ENCODE peak calls at places on chromosomes 7 and 10, in eight cellular contexts. X is hepatocyte, C is PC-9, O is tibial nerve, G is tibial artery, Z is cardiac muscle cell, A is prostate gland, D is uterus. U is an unnamed sample. For H3K27me3, the result is how much of the 10 kb centered on the place peaks cover.

GRCh38 chr10:44065788-44066075 is 319.2 kb downstream of the CXCL12 start:
- DNase-seq in X (no peak), C (no peak), O (no peak), G (peak), Z (no peak), A (no peak), D (no peak), U (no peak)

GRCh38 chr10:131775833-131776232 is 125.0 kb upstream of the PPP2R2D start:
- DNase-seq in X (no peak), C (no peak), O (no peak), G (no peak), Z (no peak), A (no peak), D (no peak), U (peak)

GRCh38 chr7:122059516-122059915 is 84.5 kb downstream of the AASS start:
- DNase-seq in X (no peak), C (no peak), O (no peak), G (no peak), Z (no peak), A (no peak), D (no peak), U (no peak)

GRCh38 chr7:135697276-135698049 is 30.5 kb downstream of the SLC13A4 start:
- DNase-seq in X (no peak), C (no peak), O (no peak), G (no peak), Z (no peak), A (no peak), D (no peak), U (no peak)

GRCh38 chr7:105691692-105692564 is 110.6 kb upstream of the EFCAB10 start:
- DNase-seq in X (peak), C (peak), O (peak), G (peak), Z (no peak), A (peak), D (peak), U (no peak)

GRCh38 chr7:18495412-18496335 is at the start of gene HDAC9:
- DNase-seq in X (peak), C (peak), O (no peak), G (no peak), Z (peak), A (no peak), D (peak), U (peak)

GRCh38 chr7:1091019-1091643 is 3.2 kb downstream of the GPER1 start:
- DNase-seq in X (no peak), C (no peak), O (no peak), G (no peak), Z (no peak), A (no peak), D (no peak), U (no peak)

GRCh38 chr10:78046711-78047269 is 13.1 kb downstream of the RPS24 start:
- DNase-seq in X (no peak), C (no peak), O (no peak), G (peak), Z (no peak), A (no peak), D (no peak), U (no peak)

GRCh38 chr10:639001-639750 is 50.3 kb downstream of the DIP2C start:
- DNase-seq in X (no peak), C (no peak), O (no peak), G (no peak), Z (no peak), A (no peak), D (no peak), U (no peak)

GRCh38 chr10:83373659-83374058 is 765.6 kb upstream of the GHITM start:
- DNase-seq in X (peak), C (no peak), O (no peak), G (no peak), Z (peak), A (no peak), D (no peak), U (no peak)
- TF ChIP-seq CTCF in X (peak), C (peak), O (no peak), G (no peak), Z (peak), A (no peak), D (no peak), U (peak)

DNA sequence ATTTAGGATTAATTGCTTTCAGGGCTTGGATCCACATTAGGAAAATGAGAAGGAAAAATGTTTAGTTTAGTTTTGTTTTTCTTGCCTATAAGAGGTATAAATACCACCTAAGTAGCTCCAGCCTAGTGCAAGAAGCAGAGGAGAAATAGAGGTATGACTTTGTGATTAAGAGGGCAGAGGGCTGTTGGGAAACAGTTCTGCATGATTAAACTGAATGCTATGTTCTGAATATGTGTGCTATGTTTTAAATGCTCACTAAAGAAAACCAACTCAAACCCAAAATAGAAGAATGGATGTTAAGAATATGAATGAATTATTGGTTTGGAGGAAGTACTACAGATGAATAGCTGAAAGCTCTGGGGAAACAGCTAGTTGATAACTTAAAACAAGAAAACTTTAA is 7.6 kb downstream of the CALCR start:
- DNase-seq in X (no peak), C (no peak), O (no peak), G (no peak), Z (no peak), A (no peak), D (no peak), U (no peak)
- H3K27me3 ChIP-seq in X (under half), C (under half), O (under half), G (under half), Z (under half), A (under half), D (under half), U (under half)

GRCh38 chr7:84191842-84192241 is 2.7 kb downstream of the SEMA3A start:
- DNase-seq in X (no peak), C (no peak), O (no peak), G (no peak), Z (no peak), A (no peak), D (no peak), U (no peak)

GRCh38 chr7:84195295-84196006 is 862 bp upstream of the SEMA3A start:
- DNase-seq in X (no peak), C (no peak), O (no peak), G (no peak), Z (no peak), A (no peak), D (no peak), U (no peak)

GRCh38 chr7:84194484-84195260 is at the start of gene SEMA3A:
- DNase-seq in X (peak), C (peak), O (peak), G (peak), Z (peak), A (peak), D (peak), U (no peak)

GRCh38 chr7:84196007-84196551 is 1.5 kb upstream of the SEMA3A start:
- DNase-seq in X (peak), C (no peak), O (no peak), G (no peak), Z (peak), A (no peak), D (no peak), U (no peak)

GRCh38 chr7:84193787-84194186 is 802 bp downstream of the SEMA3A start:
- DNase-seq in X (no peak), C (no peak), O (no peak), G (no peak), Z (no peak), A (no peak), D (no peak), U (no peak)
- H3K4me3 ChIP-seq in X (peak), C (no peak), O (peak), G (no peak), Z (peak), A (no peak), D (peak), U (peak)

GRCh38 chr7:157841757-157842390 is 505.1 kb downstream of the DNAJB6 start:
- DNase-seq in X (no peak), C (no peak), O (no peak), G (no peak), Z (no peak), A (no peak), D (no peak), U (no peak)

GRCh38 chr7:157839226-157839625 is 502.4 kb downstream of the DNAJB6 start:
- DNase-seq in X (no peak), C (no peak), O (no peak), G (no peak), Z (no peak), A (no peak), D (no peak), U (no peak)

GRCh38 chr7:157839672-157840167 is 502.9 kb downstream of the DNAJB6 start:
- DNase-seq in X (no peak), C (no peak), O (no peak), G (no peak), Z (no peak), A (no peak), D (no peak), U (no peak)

GRCh38 chr7:157840174-157840912 is 503.5 kb downstream of the DNAJB6 start:
- DNase-seq in X (no peak), C (no peak), O (no peak), G (no peak), Z (no peak), A (no peak), D (no peak), U (no peak)

DNA sequence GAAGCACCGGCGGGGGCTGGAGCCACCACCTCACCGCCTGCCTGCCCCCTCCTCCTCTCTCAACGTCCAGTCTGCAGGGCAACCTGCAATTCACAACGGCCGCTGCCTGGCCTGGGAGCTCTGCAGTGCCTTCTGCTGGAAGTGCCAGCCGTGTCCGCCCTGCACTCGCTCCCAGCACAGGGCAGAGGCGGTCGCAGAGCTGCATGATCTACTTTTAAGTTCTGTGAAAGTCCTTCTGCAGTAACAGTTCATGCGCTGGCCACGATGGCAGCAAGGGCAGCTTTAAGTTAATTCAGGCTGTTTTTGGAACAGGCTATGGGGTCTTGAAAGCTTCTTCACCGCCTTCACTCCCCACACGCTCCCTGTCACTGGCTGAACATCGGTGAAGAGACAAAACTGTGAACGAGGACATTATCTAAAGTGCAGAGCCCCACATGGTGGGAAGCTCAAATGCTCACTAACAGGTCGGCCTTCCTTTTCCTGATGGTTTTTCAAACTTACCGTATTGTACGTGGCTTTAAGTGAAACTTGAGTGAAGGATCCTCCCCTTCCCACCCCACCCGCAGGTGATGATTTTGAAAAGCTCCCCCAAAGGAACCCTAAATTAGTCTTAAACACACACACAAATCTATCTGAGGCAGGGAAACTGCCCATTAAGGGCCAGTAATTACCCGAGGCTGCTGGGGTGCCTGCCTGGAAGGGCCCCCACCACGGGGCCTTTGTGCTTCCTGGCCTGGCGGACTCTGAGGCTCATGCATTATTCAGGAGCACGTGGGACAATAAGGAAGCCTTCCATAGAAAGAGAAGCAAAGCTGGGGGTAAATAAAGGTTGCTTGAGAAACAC is 504.3 kb downstream of the DNAJB6 start:
- DNase-seq in X (no peak), C (no peak), O (no peak), G (no peak), Z (peak), A (no peak), D (no peak), U (peak)
- TF ChIP-seq CTCF in X (no peak), C (no peak), O (no peak), G (no peak), Z (no peak), A (no peak), D (no peak), U (no peak)

DNA sequence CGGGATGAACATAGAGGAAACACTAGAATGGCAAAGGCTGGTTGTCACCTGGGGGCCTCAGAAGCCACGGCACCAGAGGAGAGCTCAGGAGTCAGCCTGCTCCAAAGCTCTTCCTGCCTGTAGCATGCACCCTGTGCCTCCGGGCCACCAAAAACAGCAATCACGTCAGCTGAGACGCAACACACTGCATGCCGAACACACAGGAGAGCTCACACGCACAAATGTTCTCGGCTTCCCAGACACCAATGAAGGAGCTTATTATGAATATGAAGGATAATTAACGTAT is 14.9 kb downstream of the IL2RA start:
- DNase-seq in X (no peak), C (no peak), O (no peak), G (no peak), Z (no peak), A (no peak), D (no peak), U (no peak)
- H3K27me3 ChIP-seq in X (under half), C (under half), O (under half), G (under half), Z (under half), A (under half), D (under half), U (under half)

GRCh38 chr7:74606101-74606908 is 51.2 kb upstream of the GTF2I start:
- DNase-seq in X (peak), C (peak), O (no peak), G (no peak), Z (peak), A (peak), D (no peak), U (peak)
- H3K4me3 ChIP-seq in X (no peak), C (no peak), O (peak), G (peak), Z (no peak), A (peak), D (peak), U (peak)

GRCh38 chr10:71998119-71998839 is 34.1 kb downstream of the CHST3 start:
- DNase-seq in X (no peak), C (no peak), O (no peak), G (no peak), Z (no peak), A (no peak), D (no peak), U (no peak)

GRCh38 chr10:71998840-71999194 is 34.6 kb downstream of the CHST3 start:
- DNase-seq in X (peak), C (peak), O (no peak), G (peak), Z (no peak), A (no peak), D (peak), U (no peak)

GRCh38 chr10:72001026-72001380 is 36.8 kb downstream of the CHST3 start:
- DNase-seq in X (no peak), C (no peak), O (no peak), G (no peak), Z (no peak), A (no peak), D (no peak), U (no peak)

GRCh38 chr10:71999360-72000072 is 35.3 kb downstream of the CHST3 start:
- DNase-seq in X (peak), C (no peak), O (peak), G (peak), Z (no peak), A (no peak), D (peak), U (peak)

GRCh38 chr10:72000073-72001025 is 36.2 kb downstream of the CHST3 start:
- DNase-seq in X (no peak), C (no peak), O (no peak), G (no peak), Z (no peak), A (no peak), D (no peak), U (no peak)
- TF ChIP-seq CTCF in X (no peak), C (no peak), O (no peak), G (no peak), Z (no peak), A (no peak), D (no peak), U (no peak)

GRCh38 chr7:152923711-152924110 is 164.2 kb downstream of the ACTR3B start:
- DNase-seq in X (no peak), C (no peak), O (no peak), G (no peak), Z (no peak), A (no peak), D (no peak), U (no peak)

GRCh38 chr7:152922318-152923081 is 162.9 kb downstream of the ACTR3B start:
- DNase-seq in X (no peak), C (no peak), O (no peak), G (no peak), Z (no peak), A (no peak), D (no peak), U (no peak)

GRCh38 chr7:152925412-152926147 is 166.0 kb downstream of the ACTR3B start:
- DNase-seq in X (peak), C (no peak), O (no peak), G (no peak), Z (peak), A (no peak), D (no peak), U (no peak)

GRCh38 chr7:152924238-152924637 is 164.7 kb downstream of the ACTR3B start:
- DNase-seq in X (no peak), C (no peak), O (no peak), G (no peak), Z (no peak), A (no peak), D (no peak), U (peak)

DNA sequence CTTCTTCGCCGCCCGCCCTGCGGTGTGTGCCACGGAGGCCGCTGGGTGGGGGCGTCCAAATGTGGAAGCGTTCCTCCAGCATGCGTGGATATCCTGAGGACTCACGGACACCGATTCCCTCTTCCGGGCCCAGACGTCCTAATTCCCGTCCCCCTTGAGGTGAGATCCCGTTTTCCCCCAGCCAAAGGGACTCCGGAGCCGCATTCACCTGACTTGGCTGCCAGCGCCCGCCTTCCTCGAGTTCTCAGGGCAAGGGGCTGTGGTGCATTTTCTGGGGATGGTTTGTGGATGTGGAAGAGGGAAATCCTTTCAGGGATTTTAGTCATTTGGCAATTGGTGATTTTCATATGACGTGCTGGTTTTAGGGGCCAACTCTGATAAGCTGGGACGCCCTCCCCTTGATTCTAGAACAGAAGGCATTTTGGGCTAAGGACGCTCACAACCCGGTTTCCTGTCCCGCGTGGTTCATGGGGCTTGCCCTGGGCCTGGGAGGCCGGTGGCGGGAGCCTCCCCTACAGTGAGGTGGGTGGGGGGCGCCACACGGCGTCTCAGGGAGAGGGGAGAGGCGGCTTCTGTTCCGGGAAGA is 165.4 kb downstream of the ACTR3B start:
- DNase-seq in X (no peak), C (no peak), O (no peak), G (no peak), Z (no peak), A (no peak), D (no peak), U (no peak)
- H3K27me3 ChIP-seq in X (under half), C (half or more), O (under half), G (under half), Z (under half), A (under half), D (under half), U (under half)

U was measured in dorsolateral prefrontal cortex.